ENCODE peak calls at places on chromosomes 4 and X, in six cellular contexts. T is stimulated activated effector memory CD8-positive, alpha-beta T cell treated with anti-CD3 and anti-CD28 coated beads, Interleukin-12 subunit alpha, Interleukin-12 subunit beta, amount 100 ng/mL, for 72 hours; M is omental fat pad; Q is tibial artery; I is neuronal stem cell; X is foreskin fibroblast. A is an unnamed sample.

GRCh38 chrX:41095962-41096955 is 11.0 kb downstream of the USP9X start:
- DNase-seq in T (no peak), M (no peak), Q (no peak), I (no peak), X (peak), A (no peak)

GRCh38 chr4:88823058-88823919 is 125.7 kb upstream of the NAP1L5 start:
- DNase-seq in T (peak), M (peak), Q (peak), I (peak), X (peak), A (peak)

GRCh38 chr4:173524218-173525117 is 5.6 kb downstream of the HAND2 start:
- DNase-seq in T (peak), M (no peak), Q (no peak), I (no peak), X (no peak), A (no peak)

GRCh38 chr4:4387531-4388311 is 819 bp downstream of the NSG1 start:
- DNase-seq in T (no peak), M (no peak), Q (no peak), I (no peak), X (no peak), A (no peak)

GRCh38 chr4:7665321-7665720 is 230.6 kb upstream of the PSAPL1 start:
- DNase-seq in T (no peak), M (no peak), Q (no peak), I (no peak), X (no peak), A (no peak)

GRCh38 chr4:8247047-8247930 is 22.3 kb upstream of the HTRA3 start:
- DNase-seq in T (no peak), M (no peak), Q (peak), I (no peak), X (peak), A (peak)

GRCh38 chr4:4631150-4631549 is 89.3 kb upstream of the STX18 start:
- DNase-seq in T (no peak), M (no peak), Q (no peak), I (no peak), X (no peak), A (no peak)

GRCh38 chr4:155946486-155946885 is 7.2 kb downstream of the CTSO start:
- DNase-seq in T (no peak), M (no peak), Q (no peak), I (no peak), X (no peak), A (no peak)

GRCh38 chr4:36198068-36198808 is 46.1 kb downstream of the ARAP2 start:
- DNase-seq in T (no peak), M (no peak), Q (no peak), I (no peak), X (no peak), A (no peak)

GRCh38 chr4:188971125-188971524 is 831.9 kb downstream of the TRIML1 start:
- DNase-seq in T (no peak), M (no peak), Q (no peak), I (no peak), X (peak), A (no peak)

A was measured in tibial nerve.